ENCODE peak calls at places on chromosomes 13 and 19, in seven cellular contexts. One of them, this sample, is unnamed.

GRCh38 chr19:36488118-36488815 is 1.1 kb downstream of the ZNF566 start:
- DNase-seq in LoVo: no peak
- DNase-seq in germinal center: no peak
- DNase-seq in stimulated activated CD8-positive, alpha-beta memory T cell treated with anti-CD3 and anti-CD28 coated beads, Interleukin-4, amount 100 ng/mL, for 1 hour: no peak
- DNase-seq in M059J: peak
- DNase-seq in spleen: no peak
- DNase-seq in Kasumi-1: no peak
- DNase-seq in this sample: no peak

GRCh38 chr19:33690461-33691427 is 69.0 kb downstream of the CHST8 start:
- DNase-seq in LoVo: no peak
- DNase-seq in germinal center: no peak
- DNase-seq in stimulated activated CD8-positive, alpha-beta memory T cell treated with anti-CD3 and anti-CD28 coated beads, Interleukin-4, amount 100 ng/mL, for 1 hour: no peak
- DNase-seq in M059J: no peak
- DNase-seq in spleen: peak
- DNase-seq in Kasumi-1: no peak
- DNase-seq in this sample: peak

GRCh38 chr19:20351244-20351643 is 184.2 kb downstream of the ZNF486 start:
- DNase-seq in LoVo: no peak
- DNase-seq in germinal center: no peak
- DNase-seq in stimulated activated CD8-positive, alpha-beta memory T cell treated with anti-CD3 and anti-CD28 coated beads, Interleukin-4, amount 100 ng/mL, for 1 hour: no peak
- DNase-seq in M059J: no peak
- DNase-seq in spleen: no peak
- DNase-seq in Kasumi-1: no peak
- DNase-seq in this sample: no peak

GRCh38 chr13:66780814-66781213 is 449.3 kb downstream of the PCDH9 start:
- DNase-seq in LoVo: no peak
- DNase-seq in germinal center: no peak
- DNase-seq in stimulated activated CD8-positive, alpha-beta memory T cell treated with anti-CD3 and anti-CD28 coated beads, Interleukin-4, amount 100 ng/mL, for 1 hour: no peak
- DNase-seq in M059J: no peak
- DNase-seq in spleen: no peak
- DNase-seq in Kasumi-1: no peak
- DNase-seq in this sample: no peak

GRCh38 chr13:42968906-42969305 is 23.1 kb downstream of the EPSTI1 start:
- DNase-seq in LoVo: peak
- DNase-seq in germinal center: no peak
- DNase-seq in stimulated activated CD8-positive, alpha-beta memory T cell treated with anti-CD3 and anti-CD28 coated beads, Interleukin-4, amount 100 ng/mL, for 1 hour: no peak
- DNase-seq in M059J: no peak
- DNase-seq in spleen: no peak
- DNase-seq in Kasumi-1: no peak
- DNase-seq in this sample: peak

GRCh38 chr19:1799695-1800342 is 12.3 kb downstream of the ATP8B3 start:
- DNase-seq in LoVo: no peak
- DNase-seq in germinal center: no peak
- DNase-seq in stimulated activated CD8-positive, alpha-beta memory T cell treated with anti-CD3 and anti-CD28 coated beads, Interleukin-4, amount 100 ng/mL, for 1 hour: no peak
- DNase-seq in M059J: no peak
- DNase-seq in spleen: peak
- DNase-seq in Kasumi-1: no peak
- DNase-seq in this sample: no peak

GRCh38 chr13:95385808-95386207 is 84.6 kb upstream of the ABCC4 start:
- DNase-seq in LoVo: no peak
- DNase-seq in germinal center: no peak
- DNase-seq in stimulated activated CD8-positive, alpha-beta memory T cell treated with anti-CD3 and anti-CD28 coated beads, Interleukin-4, amount 100 ng/mL, for 1 hour: no peak
- DNase-seq in M059J: peak
- DNase-seq in spleen: no peak
- DNase-seq in Kasumi-1: no peak
- DNase-seq in this sample: no peak

GRCh38 chr19:17293605-17294004 is 9.6 kb downstream of the ABHD8 start:
- DNase-seq in LoVo: no peak
- DNase-seq in germinal center: no peak
- DNase-seq in stimulated activated CD8-positive, alpha-beta memory T cell treated with anti-CD3 and anti-CD28 coated beads, Interleukin-4, amount 100 ng/mL, for 1 hour: no peak
- DNase-seq in M059J: no peak
- DNase-seq in spleen: no peak
- DNase-seq in Kasumi-1: no peak
- DNase-seq in this sample: no peak

GRCh38 chr19:5749505-5749904 is 29.1 kb downstream of the CATSPERD start:
- DNase-seq in LoVo: no peak
- DNase-seq in germinal center: no peak
- DNase-seq in stimulated activated CD8-positive, alpha-beta memory T cell treated with anti-CD3 and anti-CD28 coated beads, Interleukin-4, amount 100 ng/mL, for 1 hour: no peak
- DNase-seq in M059J: no peak
- DNase-seq in spleen: no peak
- DNase-seq in Kasumi-1: no peak
- DNase-seq in this sample: no peak

GRCh38 chr13:90197722-90198121 is 1149.8 kb upstream of the MIR17HG start:
- DNase-seq in LoVo: no peak
- DNase-seq in germinal center: no peak
- DNase-seq in stimulated activated CD8-positive, alpha-beta memory T cell treated with anti-CD3 and anti-CD28 coated beads, Interleukin-4, amount 100 ng/mL, for 1 hour: no peak
- DNase-seq in M059J: peak
- DNase-seq in spleen: no peak
- DNase-seq in Kasumi-1: no peak
- DNase-seq in this sample: no peak

GRCh38 chr19:8310342-8311055 is 2.3 kb upstream of the CD320 start:
- DNase-seq in LoVo: no peak
- DNase-seq in germinal center: no peak
- DNase-seq in stimulated activated CD8-positive, alpha-beta memory T cell treated with anti-CD3 and anti-CD28 coated beads, Interleukin-4, amount 100 ng/mL, for 1 hour: no peak
- DNase-seq in M059J: no peak
- DNase-seq in spleen: peak
- DNase-seq in Kasumi-1: no peak
- DNase-seq in this sample: no peak

GRCh38 chr13:75790198-75790970 is 154.3 kb downstream of the LMO7 start:
- DNase-seq in LoVo: no peak
- DNase-seq in germinal center: no peak
- DNase-seq in stimulated activated CD8-positive, alpha-beta memory T cell treated with anti-CD3 and anti-CD28 coated beads, Interleukin-4, amount 100 ng/mL, for 1 hour: no peak
- DNase-seq in M059J: no peak
- DNase-seq in spleen: no peak
- DNase-seq in Kasumi-1: no peak
- DNase-seq in this sample: no peak

GRCh38 chr13:114282143-114282685 is 813 bp downstream of the UPF3A start:
- DNase-seq in LoVo: peak
- DNase-seq in germinal center: peak
- DNase-seq in stimulated activated CD8-positive, alpha-beta memory T cell treated with anti-CD3 and anti-CD28 coated beads, Interleukin-4, amount 100 ng/mL, for 1 hour: no peak
- DNase-seq in M059J: peak
- DNase-seq in spleen: peak
- DNase-seq in Kasumi-1: peak
- DNase-seq in this sample: peak

GRCh38 chr19:40524655-40525054 is 52.0 kb upstream of the SHKBP1 start:
- DNase-seq in LoVo: no peak
- DNase-seq in germinal center: no peak
- DNase-seq in stimulated activated CD8-positive, alpha-beta memory T cell treated with anti-CD3 and anti-CD28 coated beads, Interleukin-4, amount 100 ng/mL, for 1 hour: no peak
- DNase-seq in M059J: no peak
- DNase-seq in spleen: no peak
- DNase-seq in Kasumi-1: no peak
- DNase-seq in this sample: no peak

GRCh38 chr13:28357247-28357825 is 137.6 kb downstream of the FLT1 start:
- DNase-seq in LoVo: no peak
- DNase-seq in germinal center: no peak
- DNase-seq in stimulated activated CD8-positive, alpha-beta memory T cell treated with anti-CD3 and anti-CD28 coated beads, Interleukin-4, amount 100 ng/mL, for 1 hour: no peak
- DNase-seq in M059J: peak
- DNase-seq in spleen: no peak
- DNase-seq in Kasumi-1: no peak
- DNase-seq in this sample: no peak

GRCh38 chr13:34410653-34411052 is 531.4 kb upstream of the NBEA start:
- DNase-seq in LoVo: no peak
- DNase-seq in germinal center: no peak
- DNase-seq in stimulated activated CD8-positive, alpha-beta memory T cell treated with anti-CD3 and anti-CD28 coated beads, Interleukin-4, amount 100 ng/mL, for 1 hour: no peak
- DNase-seq in M059J: no peak
- DNase-seq in spleen: no peak
- DNase-seq in Kasumi-1: no peak
- DNase-seq in this sample: no peak

GRCh38 chr19:13557756-13558398 is 51.6 kb upstream of the CACNA1A start:
- DNase-seq in LoVo: no peak
- DNase-seq in germinal center: no peak
- DNase-seq in stimulated activated CD8-positive, alpha-beta memory T cell treated with anti-CD3 and anti-CD28 coated beads, Interleukin-4, amount 100 ng/mL, for 1 hour: no peak
- DNase-seq in M059J: no peak
- DNase-seq in spleen: no peak
- DNase-seq in Kasumi-1: no peak
- DNase-seq in this sample: no peak

GRCh38 chr19:21117041-21117907 is 24.6 kb upstream of the ZNF431 start:
- DNase-seq in LoVo: no peak
- DNase-seq in germinal center: no peak
- DNase-seq in stimulated activated CD8-positive, alpha-beta memory T cell treated with anti-CD3 and anti-CD28 coated beads, Interleukin-4, amount 100 ng/mL, for 1 hour: no peak
- DNase-seq in M059J: peak
- DNase-seq in spleen: no peak
- DNase-seq in Kasumi-1: no peak
- DNase-seq in this sample: no peak

GRCh38 chr13:46575321-46575721 is 22.4 kb downstream of the LRCH1 start:
- DNase-seq in LoVo: no peak
- DNase-seq in germinal center: no peak
- DNase-seq in stimulated activated CD8-positive, alpha-beta memory T cell treated with anti-CD3 and anti-CD28 coated beads, Interleukin-4, amount 100 ng/mL, for 1 hour: no peak
- DNase-seq in M059J: no peak
- DNase-seq in spleen: no peak
- DNase-seq in Kasumi-1: peak
- DNase-seq in this sample: no peak

GRCh38 chr13:42997381-42997780 is 5.3 kb upstream of the EPSTI1 start:
- DNase-seq in LoVo: no peak
- DNase-seq in germinal center: no peak
- DNase-seq in stimulated activated CD8-positive, alpha-beta memory T cell treated with anti-CD3 and anti-CD28 coated beads, Interleukin-4, amount 100 ng/mL, for 1 hour: no peak
- DNase-seq in M059J: peak
- DNase-seq in spleen: no peak
- DNase-seq in Kasumi-1: no peak
- DNase-seq in this sample: no peak

GRCh38 chr19:43525836-43526771 is 897 bp downstream of the ETHE1 start:
- DNase-seq in LoVo: no peak
- DNase-seq in germinal center: no peak
- DNase-seq in stimulated activated CD8-positive, alpha-beta memory T cell treated with anti-CD3 and anti-CD28 coated beads, Interleukin-4, amount 100 ng/mL, for 1 hour: no peak
- DNase-seq in M059J: no peak
- DNase-seq in spleen: peak
- DNase-seq in Kasumi-1: no peak
- DNase-seq in this sample: no peak

GRCh38 chr19:5851302-5851701 is at the start of gene FUT3:
- DNase-seq in LoVo: no peak
- DNase-seq in germinal center: no peak
- DNase-seq in stimulated activated CD8-positive, alpha-beta memory T cell treated with anti-CD3 and anti-CD28 coated beads, Interleukin-4, amount 100 ng/mL, for 1 hour: no peak
- DNase-seq in M059J: no peak
- DNase-seq in spleen: no peak
- DNase-seq in Kasumi-1: no peak
- DNase-seq in this sample: peak

GRCh38 chr19:3586707-3587346 is 1.5 kb downstream of the GIPC3 start:
- DNase-seq in LoVo: no peak
- DNase-seq in germinal center: no peak
- DNase-seq in stimulated activated CD8-positive, alpha-beta memory T cell treated with anti-CD3 and anti-CD28 coated beads, Interleukin-4, amount 100 ng/mL, for 1 hour: no peak
- DNase-seq in M059J: no peak
- DNase-seq in spleen: no peak
- DNase-seq in Kasumi-1: no peak
- DNase-seq in this sample: no peak

GRCh38 chr19:30319411-30319810 is 52.8 kb upstream of the ZNF536 start:
- DNase-seq in LoVo: no peak
- DNase-seq in germinal center: no peak
- DNase-seq in stimulated activated CD8-positive, alpha-beta memory T cell treated with anti-CD3 and anti-CD28 coated beads, Interleukin-4, amount 100 ng/mL, for 1 hour: no peak
- DNase-seq in M059J: no peak
- DNase-seq in spleen: no peak
- DNase-seq in Kasumi-1: no peak
- DNase-seq in this sample: no peak

GRCh38 chr13:94416454-94417080 is 62.9 kb downstream of the DCT start:
- DNase-seq in LoVo: no peak
- DNase-seq in germinal center: no peak
- DNase-seq in stimulated activated CD8-positive, alpha-beta memory T cell treated with anti-CD3 and anti-CD28 coated beads, Interleukin-4, amount 100 ng/mL, for 1 hour: no peak
- DNase-seq in M059J: peak
- DNase-seq in spleen: no peak
- DNase-seq in Kasumi-1: peak
- DNase-seq in this sample: no peak